ENCODE peak calls at places on chromosomes 7 and 10, in four cellular contexts. J is mesothelial cell of epicardium; Y is activated naive CD8-positive, alpha-beta T cell treated with anti-CD3 and anti-CD28 coated beads, Interleukin-2, amount 10 ng/mL, durations not matched to agents 7 days and 5 days; F is CD8-positive, alpha-beta T cell. K is an unnamed sample.

GRCh38 chr10:73920084-73920483 is 9.2 kb downstream of the PLAU start:
- DNase-seq in J (no peak), Y (no peak), F (no peak), K (peak)

GRCh38 chr7:99651290-99651689 is 28.5 kb downstream of the CYP3A5 start:
- DNase-seq in J (no peak), Y (no peak), F (no peak), K (no peak)

GRCh38 chr10:112307631-112308502 is 24.7 kb downstream of the TECTB start:
- DNase-seq in J (no peak), Y (no peak), F (no peak), K (peak)

GRCh38 chr10:19815478-19816419 is 483 bp upstream of the PLXDC2 start:
- DNase-seq in J (peak), Y (peak), F (no peak), K (no peak)

GRCh38 chr7:41826641-41827040 is 123.8 kb upstream of the INHBA start:
- DNase-seq in J (no peak), Y (no peak), F (no peak), K (no peak)

GRCh38 chr7:134018321-134018720 is 108.8 kb upstream of the LRGUK start:
- DNase-seq in J (no peak), Y (no peak), F (no peak), K (no peak)

GRCh38 chr10:77545585-77545984 is 92.0 kb downstream of the KCNMA1 start:
- DNase-seq in J (no peak), Y (no peak), F (no peak), K (no peak)

GRCh38 chr7:952548-953441 is 1.7 kb downstream of the ADAP1 start:
- DNase-seq in J (no peak), Y (no peak), F (no peak), K (no peak)

GRCh38 chr10:84193846-84194423 is 402 bp upstream of the CDHR1 start:
- DNase-seq in J (no peak), Y (peak), F (no peak), K (no peak)